ENCODE peak calls at places on chromosomes 3 and 15, in ten cellular contexts. One of them, this sample, is unnamed.

GRCh38 chr3:153159771-153160397 is 2.1 kb upstream of the RAP2B start:
- DNase-seq in HuH-7: no peak
- DNase-seq in erythroblast: no peak
- DNase-seq in psoas muscle: no peak
- DNase-seq in GM12891: no peak
- DNase-seq in endothelial cell: no peak
- DNase-seq in left lobe of liver: no peak
- DNase-seq in anterior cingulate cortex: no peak
- DNase-seq in AML-193: no peak
- DNase-seq in T-helper 17 cell: no peak
- DNase-seq in this sample: no peak

GRCh38 chr15:49270541-49271421 is 100.7 kb downstream of the GALK2 start:
- DNase-seq in HuH-7: no peak
- DNase-seq in erythroblast: no peak
- DNase-seq in psoas muscle: no peak
- DNase-seq in GM12891: no peak
- DNase-seq in endothelial cell: no peak
- DNase-seq in left lobe of liver: no peak
- DNase-seq in anterior cingulate cortex: no peak
- DNase-seq in AML-193: no peak
- DNase-seq in T-helper 17 cell: no peak
- DNase-seq in this sample: no peak

GRCh38 chr15:42784705-42785104 is 47.8 kb upstream of the CDAN1 start:
- DNase-seq in HuH-7: no peak
- DNase-seq in erythroblast: no peak
- DNase-seq in psoas muscle: no peak
- DNase-seq in GM12891: no peak
- DNase-seq in endothelial cell: no peak
- DNase-seq in left lobe of liver: no peak
- DNase-seq in anterior cingulate cortex: no peak
- DNase-seq in AML-193: no peak
- DNase-seq in T-helper 17 cell: no peak
- DNase-seq in this sample: no peak

GRCh38 chr15:67433495-67434099 is 87.3 kb upstream of the C15orf61 start:
- DNase-seq in HuH-7: peak; percentile 78
- DNase-seq in erythroblast: peak; percentile 53
- DNase-seq in psoas muscle: no peak
- DNase-seq in GM12891: peak; percentile 22
- DNase-seq in endothelial cell: peak; percentile 66
- DNase-seq in left lobe of liver: peak; percentile 57
- DNase-seq in anterior cingulate cortex: no peak
- DNase-seq in AML-193: peak; percentile 47
- DNase-seq in T-helper 17 cell: no peak
- DNase-seq in this sample: no peak

GRCh38 chr15:67125589-67126502 is 60.4 kb downstream of the SMAD3 start:
- DNase-seq in HuH-7: no peak
- DNase-seq in erythroblast: no peak
- DNase-seq in psoas muscle: peak; percentile 95
- DNase-seq in GM12891: no peak
- DNase-seq in endothelial cell: no peak
- DNase-seq in left lobe of liver: no peak
- DNase-seq in anterior cingulate cortex: peak; percentile 65
- DNase-seq in AML-193: no peak
- DNase-seq in T-helper 17 cell: no peak
- DNase-seq in this sample: no peak

GRCh38 chr3:58463942-58464271 is 28.0 kb upstream of the KCTD6 start:
- DNase-seq in HuH-7: no peak
- DNase-seq in erythroblast: no peak
- DNase-seq in psoas muscle: no peak
- DNase-seq in GM12891: no peak
- DNase-seq in endothelial cell: no peak
- DNase-seq in left lobe of liver: no peak
- DNase-seq in anterior cingulate cortex: no peak
- DNase-seq in AML-193: no peak
- DNase-seq in T-helper 17 cell: no peak
- DNase-seq in this sample: no peak

GRCh38 chr3:40456279-40456939 is 730 bp upstream of the RPL14 start:
- DNase-seq in HuH-7: no peak
- DNase-seq in erythroblast: no peak
- DNase-seq in psoas muscle: no peak
- DNase-seq in GM12891: no peak
- DNase-seq in endothelial cell: no peak
- DNase-seq in left lobe of liver: no peak
- DNase-seq in anterior cingulate cortex: no peak
- DNase-seq in AML-193: no peak
- DNase-seq in T-helper 17 cell: no peak
- DNase-seq in this sample: no peak

GRCh38 chr15:72782993-72783562 is 480 bp downstream of the ADPGK start:
- DNase-seq in HuH-7: no peak
- DNase-seq in erythroblast: peak; percentile 70
- DNase-seq in psoas muscle: no peak
- DNase-seq in GM12891: peak; percentile 26
- DNase-seq in endothelial cell: no peak
- DNase-seq in left lobe of liver: no peak
- DNase-seq in anterior cingulate cortex: no peak
- DNase-seq in AML-193: peak; percentile 98
- DNase-seq in T-helper 17 cell: no peak
- DNase-seq in this sample: peak; percentile 80

GRCh38 chr15:32942286-32942927 is 224.6 kb downstream of the GREM1 start:
- DNase-seq in HuH-7: no peak
- DNase-seq in erythroblast: no peak
- DNase-seq in psoas muscle: no peak
- DNase-seq in GM12891: no peak
- DNase-seq in endothelial cell: no peak
- DNase-seq in left lobe of liver: no peak
- DNase-seq in anterior cingulate cortex: no peak
- DNase-seq in AML-193: no peak
- DNase-seq in T-helper 17 cell: no peak
- DNase-seq in this sample: no peak

GRCh38 chr3:39990532-39990931 is 181.1 kb downstream of the MYRIP start:
- DNase-seq in HuH-7: peak; percentile 22
- DNase-seq in erythroblast: peak; percentile 64
- DNase-seq in psoas muscle: no peak
- DNase-seq in GM12891: peak; percentile 14
- DNase-seq in endothelial cell: peak; percentile 38
- DNase-seq in left lobe of liver: no peak
- DNase-seq in anterior cingulate cortex: no peak
- DNase-seq in AML-193: peak; percentile 71
- DNase-seq in T-helper 17 cell: no peak
- DNase-seq in this sample: peak; percentile 21

GRCh38 chr3:192212335-192212734 is 515.0 kb downstream of the FGF12 start:
- DNase-seq in HuH-7: peak; percentile 4
- DNase-seq in erythroblast: no peak
- DNase-seq in psoas muscle: no peak
- DNase-seq in GM12891: no peak
- DNase-seq in endothelial cell: no peak
- DNase-seq in left lobe of liver: no peak
- DNase-seq in anterior cingulate cortex: no peak
- DNase-seq in AML-193: peak; percentile 3
- DNase-seq in T-helper 17 cell: no peak
- DNase-seq in this sample: no peak

GRCh38 chr3:6282920-6283319 is 578.0 kb upstream of the GRM7 start:
- DNase-seq in HuH-7: no peak
- DNase-seq in erythroblast: no peak
- DNase-seq in psoas muscle: no peak
- DNase-seq in GM12891: no peak
- DNase-seq in endothelial cell: no peak
- DNase-seq in left lobe of liver: no peak
- DNase-seq in anterior cingulate cortex: no peak
- DNase-seq in AML-193: no peak
- DNase-seq in T-helper 17 cell: no peak
- DNase-seq in this sample: no peak

GRCh38 chr3:152113413-152113812 is 155.3 kb upstream of the MBNL1 start:
- DNase-seq in HuH-7: no peak
- DNase-seq in erythroblast: no peak
- DNase-seq in psoas muscle: no peak
- DNase-seq in GM12891: no peak
- DNase-seq in endothelial cell: no peak
- DNase-seq in left lobe of liver: no peak
- DNase-seq in anterior cingulate cortex: no peak
- DNase-seq in AML-193: no peak
- DNase-seq in T-helper 17 cell: no peak
- DNase-seq in this sample: no peak

GRCh38 chr3:14414841-14415464 is 12.5 kb downstream of the SLC6A6 start:
- DNase-seq in HuH-7: no peak
- DNase-seq in erythroblast: no peak
- DNase-seq in psoas muscle: no peak
- DNase-seq in GM12891: no peak
- DNase-seq in endothelial cell: no peak
- DNase-seq in left lobe of liver: no peak
- DNase-seq in anterior cingulate cortex: no peak
- DNase-seq in AML-193: no peak
- DNase-seq in T-helper 17 cell: no peak
- DNase-seq in this sample: no peak

GRCh38 chr3:192887047-192887446 is 30.6 kb downstream of the MB21D2 start:
- DNase-seq in HuH-7: no peak
- DNase-seq in erythroblast: no peak
- DNase-seq in psoas muscle: no peak
- DNase-seq in GM12891: no peak
- DNase-seq in endothelial cell: no peak
- DNase-seq in left lobe of liver: no peak
- DNase-seq in anterior cingulate cortex: no peak
- DNase-seq in AML-193: no peak
- DNase-seq in T-helper 17 cell: no peak
- DNase-seq in this sample: no peak

GRCh38 chr3:80606073-80606472 is 838.3 kb upstream of the ROBO1 start:
- DNase-seq in HuH-7: no peak
- DNase-seq in erythroblast: no peak
- DNase-seq in psoas muscle: no peak
- DNase-seq in GM12891: no peak
- DNase-seq in endothelial cell: no peak
- DNase-seq in left lobe of liver: no peak
- DNase-seq in anterior cingulate cortex: no peak
- DNase-seq in AML-193: no peak
- DNase-seq in T-helper 17 cell: no peak
- DNase-seq in this sample: no peak

GRCh38 chr15:98889930-98890695 is 117.5 kb downstream of the PGPEP1L start:
- DNase-seq in HuH-7: no peak
- DNase-seq in erythroblast: no peak
- DNase-seq in psoas muscle: no peak
- DNase-seq in GM12891: no peak
- DNase-seq in endothelial cell: no peak
- DNase-seq in left lobe of liver: no peak
- DNase-seq in anterior cingulate cortex: no peak
- DNase-seq in AML-193: no peak
- DNase-seq in T-helper 17 cell: no peak
- DNase-seq in this sample: no peak

This sample was measured in GM12864.